ENCODE peak calls at places on chromosome 11, in ten cellular contexts. L, N, E, X, F, A, W, Y, P and Z are unnamed samples.

GRCh38 chr11:89489930-89490329 is 1.2 kb downstream of the NOX4 start:
- DNase-seq in L (no peak), N (no peak), E (no peak), X (no peak), F (no peak), A (no peak), W (no peak), Y (no peak), P (no peak), Z (no peak)

GRCh38 chr11:95078526-95078925 is 11.1 kb upstream of the ENDOD1 start:
- DNase-seq in L (no peak), N (no peak), E (no peak), X (no peak), F (no peak), A (no peak), W (no peak), Y (no peak), P (no peak), Z (no peak)

GRCh38 chr11:26960265-26960664 is 33.6 kb upstream of the FIBIN start:
- DNase-seq in L (no peak), N (no peak), E (no peak), X (no peak), F (no peak), A (no peak), W (no peak), Y (no peak), P (no peak), Z (no peak)

GRCh38 chr11:59178401-59178800 is 6.5 kb downstream of the DTX4 start:
- DNase-seq in L (no peak), N (no peak), E (no peak), X (no peak), F (no peak), A (no peak), W (no peak), Y (no peak), P (no peak), Z (no peak)

GRCh38 chr11:67303989-67304411 is 670 bp downstream of the SSH3 start:
- DNase-seq in L (peak), N (no peak), E (peak), X (no peak), F (peak), A (no peak), W (peak), Y (no peak), P (no peak), Z (no peak)

GRCh38 chr11:44036811-44037657 is 10.7 kb upstream of the ACCSL start:
- DNase-seq in L (peak), N (no peak), E (peak), X (peak), F (peak), A (peak), W (peak), Y (no peak), P (peak), Z (peak)

GRCh38 chr11:8800498-8801110 is 110.4 kb upstream of the AKIP1 start:
- DNase-seq in L (no peak), N (no peak), E (no peak), X (no peak), F (no peak), A (no peak), W (no peak), Y (no peak), P (no peak), Z (no peak)

GRCh38 chr11:121446752-121447156 is 5.4 kb upstream of the SORL1 start:
- DNase-seq in L (peak), N (no peak), E (no peak), X (no peak), F (no peak), A (no peak), W (no peak), Y (no peak), P (no peak), Z (no peak)

GRCh38 chr11:35344990-35345655 is 74.2 kb downstream of the SLC1A2 start:
- DNase-seq in L (no peak), N (no peak), E (peak), X (no peak), F (peak), A (no peak), W (no peak), Y (no peak), P (no peak), Z (no peak)

GRCh38 chr11:60657880-60658279 is 41.5 kb upstream of the MS4A8 start:
- DNase-seq in L (no peak), N (no peak), E (no peak), X (no peak), F (no peak), A (peak), W (no peak), Y (no peak), P (no peak), Z (peak)

GRCh38 chr11:124953753-124954624 is at the start of gene CCDC15:
- DNase-seq in L (peak), N (peak), E (peak), X (peak), F (peak), A (peak), W (peak), Y (peak), P (peak), Z (peak)